ENCODE peak calls at places on chromosome 18, in six cellular contexts. D, R, Z, V, A and O are unnamed samples.

GRCh38 chr18:5196253-5197031 is 615 bp downstream of the AKAIN1 start:
- DNase-seq in Z (no peak), A (peak), R (no peak), V (no peak), D (no peak), O (no peak)

GRCh38 chr18:14784133-14784532 is 36.2 kb downstream of the ANKRD30B start:
- DNase-seq in R (no peak), V (no peak), Z (no peak), D (peak), A (no peak), O (no peak)

GRCh38 chr18:46199515-46200147 is 95.4 kb downstream of the HAUS1 start:
- DNase-seq in R (peak), Z (no peak), D (peak), A (no peak), V (no peak), O (no peak)

GRCh38 chr18:46346896-46347630 is 242.9 kb downstream of the HAUS1 start:
- DNase-seq in D (no peak), A (no peak), V (no peak), Z (no peak), R (no peak), O (no peak)

GRCh38 chr18:39841133-39842041 is 2113.6 kb upstream of the PIK3C3 start:
- DNase-seq in Z (no peak), R (peak), A (peak), V (peak), D (peak), O (peak)

GRCh38 chr18:48330016-48330991 is 78.9 kb downstream of the ZBTB7C start:
- DNase-seq in V (no peak), A (no peak), Z (no peak), R (peak), D (peak), O (peak)

GRCh38 chr18:70781860-70782453 is 493.1 kb downstream of the SOCS6 start:
- DNase-seq in Z (peak), A (peak), R (peak), V (peak), D (peak), O (peak)

GRCh38 chr18:41657189-41657588 is 297.8 kb upstream of the PIK3C3 start:
- DNase-seq in V (no peak), R (no peak), A (no peak), D (no peak), Z (no peak), O (no peak)

GRCh38 chr18:21167641-21168372 is 56.2 kb upstream of the ROCK1 start:
- DNase-seq in R (peak), D (peak), Z (no peak), A (peak), V (peak), O (peak)

GRCh38 chr18:63316612-63317555 is 2.7 kb downstream of the BCL2 start:
- DNase-seq in R (no peak), A (no peak), V (no peak), D (peak), Z (peak), O (peak)

GRCh38 chr18:23498877-23499570 is 4.3 kb upstream of the RMC1 start:
- DNase-seq in R (peak), A (no peak), D (peak), V (peak), Z (peak), O (peak)

GRCh38 chr18:51724790-51725721 is 527.6 kb upstream of the MEX3C start:
- DNase-seq in R (no peak), Z (no peak), V (no peak), D (no peak), A (no peak), O (no peak)

GRCh38 chr18:32158108-32158624 is 31.7 kb upstream of the MEP1B start:
- DNase-seq in Z (peak), R (peak), A (peak), D (peak), V (peak), O (peak)
- H3K4me3 ChIP-seq in Z (peak), R (no peak), A (no peak), D (peak), V (no peak), O (no peak)

GRCh38 chr18:6256521-6256920 is 158.2 kb downstream of the L3MBTL4 start:
- DNase-seq in R (no peak), A (no peak), D (no peak), V (peak), Z (no peak), O (peak)

GRCh38 chr18:6249788-6250187 is 164.9 kb downstream of the L3MBTL4 start:
- DNase-seq in A (no peak), V (peak), Z (no peak), R (no peak), D (no peak), O (peak)

GRCh38 chr18:6257950-6258349 is 156.8 kb downstream of the L3MBTL4 start:
- DNase-seq in V (no peak), D (no peak), R (no peak), Z (no peak), A (no peak), O (no peak)

GRCh38 chr18:6251084-6251483 is 163.6 kb downstream of the L3MBTL4 start:
- DNase-seq in Z (no peak), V (no peak), D (no peak), R (no peak), A (no peak), O (no peak)

GRCh38 chr18:6255121-6255742 is 159.5 kb downstream of the L3MBTL4 start:
- DNase-seq in V (peak), Z (no peak), A (no peak), R (no peak), D (no peak), O (no peak)
- H3K27ac ChIP-seq in V (no peak), Z (no peak), A (no peak), R (no peak), D (no peak), O (peak)

GRCh38 chr18:11849279-11849678 is 1.9 kb upstream of the CHMP1B start:
- DNase-seq in Z (no peak), R (no peak), V (no peak), D (no peak), A (no peak), O (no peak)
- H3K4me3 ChIP-seq in Z (no peak), R (peak), V (no peak), D (peak), A (no peak), O (no peak)

DNA sequence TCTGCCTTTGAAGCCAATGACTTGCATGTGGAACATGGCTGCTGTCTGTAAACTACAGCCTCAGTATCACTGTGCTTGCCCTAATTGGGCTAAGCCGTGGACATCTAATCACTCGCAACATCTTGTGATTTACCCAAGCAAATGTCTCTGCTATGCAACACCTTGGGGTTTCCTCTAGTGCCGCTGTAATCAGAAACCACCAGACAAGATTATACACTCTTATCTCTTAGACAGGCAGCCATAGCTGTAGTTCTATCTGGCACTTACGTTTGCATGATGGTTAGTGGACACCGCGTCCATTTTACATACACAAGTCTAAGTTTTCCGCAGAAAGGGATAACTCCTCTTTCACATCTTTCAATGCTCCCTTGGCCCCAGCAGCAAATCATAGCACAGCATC is 204.3 kb upstream of the CCDC68 start:
- DNase-seq in V (no peak), A (no peak), R (no peak), D (no peak), Z (no peak), O (no peak)
- H3K27ac ChIP-seq in V (no peak), A (no peak), R (no peak), D (no peak), Z (no peak), O (no peak)

GRCh38 chr18:9069482-9070059 is 32.9 kb upstream of the NDUFV2 start:
- DNase-seq in Z (no peak), V (peak), R (no peak), A (no peak), D (no peak), O (no peak)

GRCh38 chr18:9066817-9067306 is 35.6 kb upstream of the NDUFV2 start:
- DNase-seq in R (no peak), Z (no peak), D (no peak), A (no peak), V (no peak), O (no peak)

GRCh38 chr18:9067823-9068222 is 34.7 kb upstream of the NDUFV2 start:
- DNase-seq in D (peak), A (no peak), R (no peak), V (no peak), Z (no peak), O (no peak)

GRCh38 chr18:9068346-9068745 is 34.2 kb upstream of the NDUFV2 start:
- DNase-seq in R (no peak), V (no peak), D (peak), Z (no peak), A (no peak), O (no peak)

DNA sequence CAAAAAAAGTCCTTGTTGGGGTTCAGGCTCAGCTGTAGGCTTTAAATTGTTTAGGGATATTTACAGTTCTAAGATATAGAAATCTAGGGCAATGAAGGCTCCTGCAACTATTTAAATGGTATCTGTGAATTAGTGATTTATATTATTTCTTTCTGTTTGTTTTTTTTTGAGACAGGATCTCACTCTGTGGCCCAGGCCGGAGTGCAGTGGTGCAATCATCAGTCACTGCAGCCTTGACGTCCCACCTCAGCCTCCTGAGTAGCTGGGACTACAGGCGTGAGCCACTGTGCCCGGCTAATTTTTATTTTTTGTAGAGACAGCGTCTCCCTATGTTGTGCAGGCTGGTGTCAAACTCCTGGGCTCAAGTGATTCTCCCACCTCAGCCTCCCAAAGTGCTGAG is 32.3 kb upstream of the NDUFV2 start:
- DNase-seq in Z (no peak), A (no peak), V (no peak), D (no peak), R (no peak), O (no peak)
- H3K4me3 ChIP-seq in Z (no peak), A (no peak), V (no peak), D (no peak), R (no peak), O (no peak)